ENCODE peak calls at places on chromosomes 4 and X, in nine cellular contexts. One of them, this sample, is unnamed.
A peak's percentile ranks its signal among the peaks of the same experiment; 100 is the strongest.

GRCh38 chr4:8295471-8295870 is 25.9 kb downstream of the HTRA3 start:
- DNase-seq in activated T-cell treated with anti-CD3 and anti-CD28 coated beads for 1 hour: no peak
- DNase-seq in AG04450: no peak
- DNase-seq in ascending aorta: no peak
- DNase-seq in kidney tubule cell: no peak
- DNase-seq in HS-27A: no peak
- DNase-seq in ureter: no peak
- DNase-seq in stimulated activated naive B cell treated with anti-CD40 and anti-IgM and Interleukin-4, amounts not matched to agents 10 μg/mL and 1 μg/mL and 100 μg/mL, for 72 hours: no peak
- DNase-seq in H9: no peak
- DNase-seq in this sample: no peak

GRCh38 chrX:105645667-105646354 is 176.5 kb upstream of the NRK start:
- DNase-seq in ascending aorta: no peak
- DNase-seq in activated T-cell treated with anti-CD3 and anti-CD28 coated beads for 1 hour: no peak
- DNase-seq in stimulated activated naive B cell treated with anti-CD40 and anti-IgM and Interleukin-4, amounts not matched to agents 10 μg/mL and 1 μg/mL and 100 μg/mL, for 72 hours: no peak
- DNase-seq in kidney tubule cell: no peak
- DNase-seq in H9: no peak
- DNase-seq in ureter: no peak
- DNase-seq in AG04450: no peak
- DNase-seq in HS-27A: no peak
- DNase-seq in this sample: no peak

GRCh38 chrX:135425566-135425965 is 3.8 kb downstream of the SMIM10L2A start:
- DNase-seq in kidney tubule cell: peak; percentile 7
- DNase-seq in stimulated activated naive B cell treated with anti-CD40 and anti-IgM and Interleukin-4, amounts not matched to agents 10 μg/mL and 1 μg/mL and 100 μg/mL, for 72 hours: no peak
- DNase-seq in ascending aorta: no peak
- DNase-seq in ureter: no peak
- DNase-seq in H9: no peak
- DNase-seq in HS-27A: no peak
- DNase-seq in activated T-cell treated with anti-CD3 and anti-CD28 coated beads for 1 hour: no peak
- DNase-seq in AG04450: no peak
- DNase-seq in this sample: no peak

GRCh38 chr4:1298461-1298860 is 8.8 kb downstream of the MAEA start:
- DNase-seq in H9: no peak
- DNase-seq in HS-27A: no peak
- DNase-seq in activated T-cell treated with anti-CD3 and anti-CD28 coated beads for 1 hour: no peak
- DNase-seq in kidney tubule cell: no peak
- DNase-seq in AG04450: no peak
- DNase-seq in ascending aorta: no peak
- DNase-seq in stimulated activated naive B cell treated with anti-CD40 and anti-IgM and Interleukin-4, amounts not matched to agents 10 μg/mL and 1 μg/mL and 100 μg/mL, for 72 hours: no peak
- DNase-seq in ureter: no peak
- DNase-seq in this sample: no peak

GRCh38 chr4:183765121-183765990 is 106.3 kb downstream of the TRAPPC11 start:
- DNase-seq in AG04450: no peak
- DNase-seq in ascending aorta: no peak
- DNase-seq in activated T-cell treated with anti-CD3 and anti-CD28 coated beads for 1 hour: no peak
- DNase-seq in kidney tubule cell: peak; percentile 42
- DNase-seq in ureter: no peak
- DNase-seq in HS-27A: no peak
- DNase-seq in H9: no peak
- DNase-seq in stimulated activated naive B cell treated with anti-CD40 and anti-IgM and Interleukin-4, amounts not matched to agents 10 μg/mL and 1 μg/mL and 100 μg/mL, for 72 hours: no peak
- DNase-seq in this sample: no peak

GRCh38 chr4:30952526-30953219 is 232.5 kb downstream of the PCDH7 start:
- DNase-seq in AG04450: no peak
- DNase-seq in H9: no peak
- DNase-seq in activated T-cell treated with anti-CD3 and anti-CD28 coated beads for 1 hour: no peak
- DNase-seq in HS-27A: no peak
- DNase-seq in stimulated activated naive B cell treated with anti-CD40 and anti-IgM and Interleukin-4, amounts not matched to agents 10 μg/mL and 1 μg/mL and 100 μg/mL, for 72 hours: no peak
- DNase-seq in ureter: no peak
- DNase-seq in ascending aorta: no peak
- DNase-seq in kidney tubule cell: peak; percentile 73
- DNase-seq in this sample: no peak

GRCh38 chr4:25547343-25547742 is 108.3 kb upstream of the SLC34A2 start:
- DNase-seq in H9: no peak
- DNase-seq in ureter: no peak
- DNase-seq in AG04450: no peak
- DNase-seq in ascending aorta: no peak
- DNase-seq in kidney tubule cell: no peak
- DNase-seq in stimulated activated naive B cell treated with anti-CD40 and anti-IgM and Interleukin-4, amounts not matched to agents 10 μg/mL and 1 μg/mL and 100 μg/mL, for 72 hours: no peak
- DNase-seq in HS-27A: no peak
- DNase-seq in activated T-cell treated with anti-CD3 and anti-CD28 coated beads for 1 hour: no peak
- DNase-seq in this sample: no peak

GRCh38 chr4:6342530-6343293 is 73.1 kb downstream of the WFS1 start:
- DNase-seq in HS-27A: no peak
- DNase-seq in stimulated activated naive B cell treated with anti-CD40 and anti-IgM and Interleukin-4, amounts not matched to agents 10 μg/mL and 1 μg/mL and 100 μg/mL, for 72 hours: no peak
- DNase-seq in ascending aorta: no peak
- DNase-seq in H9: no peak
- DNase-seq in activated T-cell treated with anti-CD3 and anti-CD28 coated beads for 1 hour: no peak
- DNase-seq in AG04450: no peak
- DNase-seq in ureter: no peak
- DNase-seq in kidney tubule cell: peak; percentile 27
- DNase-seq in this sample: no peak

GRCh38 chrX:120697053-120697452 is 67.2 kb upstream of the C1GALT1C1 start:
- DNase-seq in HS-27A: no peak
- DNase-seq in activated T-cell treated with anti-CD3 and anti-CD28 coated beads for 1 hour: no peak
- DNase-seq in AG04450: no peak
- DNase-seq in stimulated activated naive B cell treated with anti-CD40 and anti-IgM and Interleukin-4, amounts not matched to agents 10 μg/mL and 1 μg/mL and 100 μg/mL, for 72 hours: peak; percentile 14
- DNase-seq in H9: no peak
- DNase-seq in kidney tubule cell: no peak
- DNase-seq in ascending aorta: no peak
- DNase-seq in ureter: no peak
- DNase-seq in this sample: no peak

GRCh38 chr4:7757501-7758443 is 181.9 kb downstream of the AFAP1 start:
- DNase-seq in activated T-cell treated with anti-CD3 and anti-CD28 coated beads for 1 hour: no peak
- DNase-seq in kidney tubule cell: no peak
- DNase-seq in H9: no peak
- DNase-seq in ureter: peak; percentile 82
- DNase-seq in HS-27A: no peak
- DNase-seq in ascending aorta: no peak
- DNase-seq in stimulated activated naive B cell treated with anti-CD40 and anti-IgM and Interleukin-4, amounts not matched to agents 10 μg/mL and 1 μg/mL and 100 μg/mL, for 72 hours: no peak
- DNase-seq in AG04450: no peak
- DNase-seq in this sample: no peak

GRCh38 chrX:72182924-72183323 is 1.4 kb downstream of the PIN4 start:
- DNase-seq in AG04450: no peak
- DNase-seq in ureter: no peak
- DNase-seq in kidney tubule cell: no peak
- DNase-seq in stimulated activated naive B cell treated with anti-CD40 and anti-IgM and Interleukin-4, amounts not matched to agents 10 μg/mL and 1 μg/mL and 100 μg/mL, for 72 hours: no peak
- DNase-seq in HS-27A: no peak
- DNase-seq in H9: no peak
- DNase-seq in activated T-cell treated with anti-CD3 and anti-CD28 coated beads for 1 hour: no peak
- DNase-seq in ascending aorta: no peak
- DNase-seq in this sample: no peak

GRCh38 chrX:105972690-105973386 is 65.7 kb downstream of the SERPINA7 start:
- DNase-seq in stimulated activated naive B cell treated with anti-CD40 and anti-IgM and Interleukin-4, amounts not matched to agents 10 μg/mL and 1 μg/mL and 100 μg/mL, for 72 hours: no peak
- DNase-seq in activated T-cell treated with anti-CD3 and anti-CD28 coated beads for 1 hour: no peak
- DNase-seq in AG04450: no peak
- DNase-seq in ascending aorta: no peak
- DNase-seq in HS-27A: no peak
- DNase-seq in kidney tubule cell: peak; percentile 19
- DNase-seq in H9: no peak
- DNase-seq in ureter: no peak
- DNase-seq in this sample: no peak

GRCh38 chrX:130114141-130114561 is 3.9 kb upstream of the ELF4 start:
- DNase-seq in activated T-cell treated with anti-CD3 and anti-CD28 coated beads for 1 hour: no peak
- DNase-seq in ascending aorta: no peak
- DNase-seq in stimulated activated naive B cell treated with anti-CD40 and anti-IgM and Interleukin-4, amounts not matched to agents 10 μg/mL and 1 μg/mL and 100 μg/mL, for 72 hours: no peak
- DNase-seq in kidney tubule cell: peak; percentile 90
- DNase-seq in H9: no peak
- DNase-seq in HS-27A: no peak
- DNase-seq in AG04450: no peak
- DNase-seq in ureter: no peak
- DNase-seq in this sample: no peak

GRCh38 chr4:56348582-56348981 is 38.7 kb downstream of the AASDH start:
- DNase-seq in stimulated activated naive B cell treated with anti-CD40 and anti-IgM and Interleukin-4, amounts not matched to agents 10 μg/mL and 1 μg/mL and 100 μg/mL, for 72 hours: no peak
- DNase-seq in HS-27A: no peak
- DNase-seq in ureter: no peak
- DNase-seq in AG04450: no peak
- DNase-seq in activated T-cell treated with anti-CD3 and anti-CD28 coated beads for 1 hour: no peak
- DNase-seq in H9: peak; percentile 30
- DNase-seq in kidney tubule cell: peak; percentile 32
- DNase-seq in ascending aorta: no peak
- DNase-seq in this sample: no peak

GRCh38 chr4:174864031-174864430 is 35.0 kb upstream of the GLRA3 start:
- DNase-seq in ascending aorta: no peak
- DNase-seq in H9: no peak
- DNase-seq in HS-27A: no peak
- DNase-seq in ureter: no peak
- DNase-seq in stimulated activated naive B cell treated with anti-CD40 and anti-IgM and Interleukin-4, amounts not matched to agents 10 μg/mL and 1 μg/mL and 100 μg/mL, for 72 hours: no peak
- DNase-seq in activated T-cell treated with anti-CD3 and anti-CD28 coated beads for 1 hour: no peak
- DNase-seq in AG04450: no peak
- DNase-seq in kidney tubule cell: no peak
- DNase-seq in this sample: no peak

GRCh38 chr4:11881364-11881763 is 452.7 kb upstream of the HS3ST1 start:
- DNase-seq in ascending aorta: no peak
- DNase-seq in HS-27A: no peak
- DNase-seq in stimulated activated naive B cell treated with anti-CD40 and anti-IgM and Interleukin-4, amounts not matched to agents 10 μg/mL and 1 μg/mL and 100 μg/mL, for 72 hours: no peak
- DNase-seq in AG04450: no peak
- DNase-seq in activated T-cell treated with anti-CD3 and anti-CD28 coated beads for 1 hour: no peak
- DNase-seq in kidney tubule cell: no peak
- DNase-seq in H9: no peak
- DNase-seq in ureter: no peak
- DNase-seq in this sample: no peak

GRCh38 chr4:124253080-124253479 is 459.5 kb downstream of the ANKRD50 start:
- DNase-seq in H9: no peak
- DNase-seq in stimulated activated naive B cell treated with anti-CD40 and anti-IgM and Interleukin-4, amounts not matched to agents 10 μg/mL and 1 μg/mL and 100 μg/mL, for 72 hours: no peak
- DNase-seq in HS-27A: no peak
- DNase-seq in ascending aorta: no peak
- DNase-seq in AG04450: no peak
- DNase-seq in kidney tubule cell: no peak
- DNase-seq in activated T-cell treated with anti-CD3 and anti-CD28 coated beads for 1 hour: no peak
- DNase-seq in ureter: no peak
- DNase-seq in this sample: no peak

GRCh38 chrX:71938371-71938770 is 27.7 kb downstream of the NHSL2 start:
- DNase-seq in activated T-cell treated with anti-CD3 and anti-CD28 coated beads for 1 hour: no peak
- DNase-seq in stimulated activated naive B cell treated with anti-CD40 and anti-IgM and Interleukin-4, amounts not matched to agents 10 μg/mL and 1 μg/mL and 100 μg/mL, for 72 hours: no peak
- DNase-seq in ureter: no peak
- DNase-seq in H9: no peak
- DNase-seq in kidney tubule cell: no peak
- DNase-seq in ascending aorta: no peak
- DNase-seq in AG04450: no peak
- DNase-seq in HS-27A: no peak
- DNase-seq in this sample: no peak

GRCh38 chrX:32185160-32185559 is 1026.2 kb downstream of the DMD start:
- DNase-seq in ureter: no peak
- DNase-seq in kidney tubule cell: no peak
- DNase-seq in activated T-cell treated with anti-CD3 and anti-CD28 coated beads for 1 hour: no peak
- DNase-seq in stimulated activated naive B cell treated with anti-CD40 and anti-IgM and Interleukin-4, amounts not matched to agents 10 μg/mL and 1 μg/mL and 100 μg/mL, for 72 hours: no peak
- DNase-seq in HS-27A: no peak
- DNase-seq in ascending aorta: no peak
- DNase-seq in AG04450: no peak
- DNase-seq in H9: no peak
- DNase-seq in this sample: no peak

GRCh38 chr4:93186846-93187245 is 641.7 kb upstream of the ATOH1 start:
- DNase-seq in ascending aorta: no peak
- DNase-seq in ureter: no peak
- DNase-seq in kidney tubule cell: no peak
- DNase-seq in stimulated activated naive B cell treated with anti-CD40 and anti-IgM and Interleukin-4, amounts not matched to agents 10 μg/mL and 1 μg/mL and 100 μg/mL, for 72 hours: no peak
- DNase-seq in activated T-cell treated with anti-CD3 and anti-CD28 coated beads for 1 hour: no peak
- DNase-seq in AG04450: no peak
- DNase-seq in H9: no peak
- DNase-seq in HS-27A: no peak
- DNase-seq in this sample: no peak